ENCODE peak calls at places on chromosomes 12 and 14, in seven cellular contexts. One of them, this sample, is unnamed.

GRCh38 chr12:100375023-100375737 is 18.3 kb downstream of the SLC17A8 start:
- DNase-seq in stimulated activated CD8-positive, alpha-beta memory T cell treated with anti-CD3 and anti-CD28 coated beads, Interleukin-12 subunit alpha, Interleukin-12 subunit beta, amount 100 ng/mL, for 1 hour: no peak
- DNase-seq in T-helper 17 cell: no peak
- DNase-seq in left kidney: peak; percentile 76
- DNase-seq in BJ: no peak
- DNase-seq in GM10248: no peak
- DNase-seq in NCI-H2227 treated with DMSO at 0.1 percent for 48 hours: no peak
- DNase-seq in this sample: no peak

GRCh38 chr14:50520947-50521815 is 11.2 kb downstream of the MAP4K5 start:
- DNase-seq in BJ: peak; percentile 50
- DNase-seq in GM10248: peak; percentile 40
- DNase-seq in NCI-H2227 treated with DMSO at 0.1 percent for 48 hours: no peak
- DNase-seq in T-helper 17 cell: no peak
- DNase-seq in left kidney: no peak
- DNase-seq in stimulated activated CD8-positive, alpha-beta memory T cell treated with anti-CD3 and anti-CD28 coated beads, Interleukin-12 subunit alpha, Interleukin-12 subunit beta, amount 100 ng/mL, for 1 hour: no peak
- DNase-seq in this sample: no peak

GRCh38 chr14:90642239-90642717 is 174.0 kb downstream of the TTC7B start:
- DNase-seq in left kidney: peak; percentile 66
- DNase-seq in NCI-H2227 treated with DMSO at 0.1 percent for 48 hours: no peak
- DNase-seq in BJ: no peak
- DNase-seq in T-helper 17 cell: no peak
- DNase-seq in stimulated activated CD8-positive, alpha-beta memory T cell treated with anti-CD3 and anti-CD28 coated beads, Interleukin-12 subunit alpha, Interleukin-12 subunit beta, amount 100 ng/mL, for 1 hour: no peak
- DNase-seq in GM10248: no peak
- DNase-seq in this sample: no peak

GRCh38 chr12:32043928-32044549 is 62.6 kb upstream of the BICD1 start:
- DNase-seq in GM10248: no peak
- DNase-seq in T-helper 17 cell: no peak
- DNase-seq in left kidney: no peak
- DNase-seq in NCI-H2227 treated with DMSO at 0.1 percent for 48 hours: no peak
- DNase-seq in stimulated activated CD8-positive, alpha-beta memory T cell treated with anti-CD3 and anti-CD28 coated beads, Interleukin-12 subunit alpha, Interleukin-12 subunit beta, amount 100 ng/mL, for 1 hour: no peak
- DNase-seq in BJ: no peak
- DNase-seq in this sample: no peak

GRCh38 chr14:24236689-24237462 is 4.1 kb downstream of the GMPR2 start:
- DNase-seq in BJ: no peak
- DNase-seq in T-helper 17 cell: no peak
- DNase-seq in NCI-H2227 treated with DMSO at 0.1 percent for 48 hours: no peak
- DNase-seq in GM10248: no peak
- DNase-seq in stimulated activated CD8-positive, alpha-beta memory T cell treated with anti-CD3 and anti-CD28 coated beads, Interleukin-12 subunit alpha, Interleukin-12 subunit beta, amount 100 ng/mL, for 1 hour: no peak
- DNase-seq in left kidney: no peak
- DNase-seq in this sample: no peak

GRCh38 chr12:52191841-52192791 is at the start of gene KRT80:
- DNase-seq in GM10248: no peak
- DNase-seq in stimulated activated CD8-positive, alpha-beta memory T cell treated with anti-CD3 and anti-CD28 coated beads, Interleukin-12 subunit alpha, Interleukin-12 subunit beta, amount 100 ng/mL, for 1 hour: no peak
- DNase-seq in BJ: peak; percentile 92
- DNase-seq in NCI-H2227 treated with DMSO at 0.1 percent for 48 hours: no peak
- DNase-seq in T-helper 17 cell: no peak
- DNase-seq in left kidney: peak; percentile 80
- DNase-seq in this sample: no peak

GRCh38 chr14:93716002-93716401 is 72.3 kb downstream of the PRIMA1 start:
- DNase-seq in left kidney: no peak
- DNase-seq in stimulated activated CD8-positive, alpha-beta memory T cell treated with anti-CD3 and anti-CD28 coated beads, Interleukin-12 subunit alpha, Interleukin-12 subunit beta, amount 100 ng/mL, for 1 hour: no peak
- DNase-seq in BJ: no peak
- DNase-seq in GM10248: no peak
- DNase-seq in T-helper 17 cell: no peak
- DNase-seq in NCI-H2227 treated with DMSO at 0.1 percent for 48 hours: no peak
- DNase-seq in this sample: no peak

GRCh38 chr12:107448198-107448597 is 237.4 kb upstream of the PWP1 start:
- DNase-seq in T-helper 17 cell: no peak
- DNase-seq in NCI-H2227 treated with DMSO at 0.1 percent for 48 hours: no peak
- DNase-seq in BJ: no peak
- DNase-seq in left kidney: peak; percentile 28
- DNase-seq in GM10248: no peak
- DNase-seq in stimulated activated CD8-positive, alpha-beta memory T cell treated with anti-CD3 and anti-CD28 coated beads, Interleukin-12 subunit alpha, Interleukin-12 subunit beta, amount 100 ng/mL, for 1 hour: no peak
- DNase-seq in this sample: no peak

GRCh38 chr12:93518725-93519124 is 51.4 kb downstream of the MRPL42 start:
- DNase-seq in stimulated activated CD8-positive, alpha-beta memory T cell treated with anti-CD3 and anti-CD28 coated beads, Interleukin-12 subunit alpha, Interleukin-12 subunit beta, amount 100 ng/mL, for 1 hour: no peak
- DNase-seq in BJ: no peak
- DNase-seq in left kidney: no peak
- DNase-seq in NCI-H2227 treated with DMSO at 0.1 percent for 48 hours: no peak
- DNase-seq in T-helper 17 cell: no peak
- DNase-seq in GM10248: no peak
- DNase-seq in this sample: no peak

This sample was measured in effector CD8-positive, alpha-beta T cell.